ENCODE peak calls at places on chromosomes 5 and 9, in nine cellular contexts. G, M, P, B, K, Y, D, I and R are unnamed samples.

GRCh38 chr5:35046754-35047153 is 995 bp downstream of the AGXT2 start:
- DNase-seq in K (no peak), Y (no peak), B (peak; percentile 94), G (no peak), P (no peak), I (no peak), D (no peak), M (peak; percentile 90), R (peak; percentile 69)

GRCh38 chr5:173741729-173742431 is 125.4 kb upstream of the BOD1 start:
- DNase-seq in Y (no peak), M (no peak), B (no peak), G (no peak), K (no peak), I (no peak), P (no peak), D (no peak), R (no peak)

GRCh38 chr5:76084496-76085285 is 1.5 kb downstream of the SV2C start:
- DNase-seq in Y (no peak), K (no peak), G (no peak), I (no peak), B (no peak), P (no peak), M (peak; percentile 25), D (peak; percentile 28), R (peak; percentile 15)

GRCh38 chr5:38190111-38190510 is 68.2 kb upstream of the EGFLAM start:
- DNase-seq in D (no peak), Y (no peak), P (no peak), B (no peak), M (no peak), I (no peak), G (no peak), K (no peak), R (no peak)

GRCh38 chr5:96691503-96692303 is 29.5 kb downstream of the CAST start:
- DNase-seq in K (no peak), G (no peak), M (peak; percentile 88), D (no peak), Y (no peak), P (no peak), I (no peak), B (no peak), R (no peak)

GRCh38 chr5:82802954-82803353 is 274.2 kb downstream of the TMEM167A start:
- DNase-seq in P (no peak), K (no peak), G (no peak), B (no peak), Y (no peak), I (no peak), D (no peak), M (no peak), R (no peak)

GRCh38 chr5:72722792-72723402 is 93.6 kb upstream of the TNPO1 start:
- DNase-seq in K (no peak), I (no peak), Y (no peak), P (no peak), M (no peak), B (no peak), G (no peak), D (no peak), R (no peak)

GRCh38 chr5:37517686-37518085 is 138.6 kb downstream of the WDR70 start:
- DNase-seq in G (no peak), Y (no peak), D (no peak), P (no peak), B (no peak), I (no peak), K (no peak), M (no peak), R (no peak)

GRCh38 chr9:124022201-124023121 is 10.9 kb downstream of the LHX2 start:
- DNase-seq in K (no peak), B (no peak), Y (no peak), M (no peak), D (no peak), I (no peak), P (no peak), G (no peak), R (no peak)

GRCh38 chr5:32089146-32090000 is 84.7 kb downstream of the GOLPH3 start:
- DNase-seq in P (no peak), G (no peak), Y (no peak), K (no peak), D (no peak), M (no peak), B (no peak), I (no peak), R (no peak)

GRCh38 chr9:95581900-95582299 is 65.1 kb upstream of the PTCH1 start:
- DNase-seq in K (no peak), P (no peak), D (no peak), M (no peak), G (no peak), Y (no peak), I (no peak), B (no peak), R (peak; percentile 44)